ENCODE peak calls at places on chromosome 14, in six cellular contexts. W, X, V, G, C and S are unnamed samples.

GRCh38 chr14:50001146-50001998 is 108.5 kb downstream of the ARF6 start:
- DNase-seq in G (peak), V (peak), X (peak), W (no peak), C (no peak), S (no peak)

GRCh38 chr14:69547701-69548348 is 26.8 kb downstream of the CCDC177 start:
- DNase-seq in V (peak), X (no peak), G (peak), C (peak), W (peak), S (peak)

GRCh38 chr14:50762931-50763300 is 68.0 kb downstream of the NIN start:
- DNase-seq in C (no peak), X (no peak), G (no peak), W (no peak), V (no peak), S (no peak)

GRCh38 chr14:31106768-31107167 is 80.6 kb upstream of the STRN3 start:
- DNase-seq in X (no peak), W (no peak), C (no peak), V (no peak), G (no peak), S (no peak)

GRCh38 chr14:75295491-75296338 is 17.1 kb downstream of the FOS start:
- DNase-seq in V (peak), W (peak), C (peak), X (peak), G (peak), S (peak)

GRCh38 chr14:104509673-104510072 is 69.9 kb upstream of the C14orf180 start:
- DNase-seq in X (no peak), G (no peak), C (no peak), V (peak), W (no peak), S (no peak)

GRCh38 chr14:70934502-70935134 is 27.4 kb downstream of the PCNX1 start:
- DNase-seq in G (peak), V (no peak), X (no peak), C (no peak), W (no peak), S (no peak)

GRCh38 chr14:103509864-103510263 is 12.8 kb downstream of the CKB start:
- DNase-seq in X (peak), W (no peak), C (no peak), V (no peak), G (no peak), S (no peak)

GRCh38 chr14:60565211-60565610 is 56.3 kb downstream of the SIX6 start:
- DNase-seq in W (no peak), X (no peak), G (no peak), C (no peak), V (no peak), S (no peak)

GRCh38 chr14:89746135-89746534 is 208.4 kb downstream of the EFCAB11 start:
- DNase-seq in X (no peak), G (no peak), W (no peak), C (no peak), V (no peak), S (no peak)

GRCh38 chr14:92513966-92514843 is 624 bp downstream of the RIN3 start:
- DNase-seq in X (peak), C (no peak), W (peak), V (peak), G (peak), S (no peak)

GRCh38 chr14:39875028-39875427 is 442.8 kb upstream of the FBXO33 start:
- DNase-seq in X (no peak), W (no peak), V (no peak), C (no peak), G (no peak), S (no peak)

DNA sequence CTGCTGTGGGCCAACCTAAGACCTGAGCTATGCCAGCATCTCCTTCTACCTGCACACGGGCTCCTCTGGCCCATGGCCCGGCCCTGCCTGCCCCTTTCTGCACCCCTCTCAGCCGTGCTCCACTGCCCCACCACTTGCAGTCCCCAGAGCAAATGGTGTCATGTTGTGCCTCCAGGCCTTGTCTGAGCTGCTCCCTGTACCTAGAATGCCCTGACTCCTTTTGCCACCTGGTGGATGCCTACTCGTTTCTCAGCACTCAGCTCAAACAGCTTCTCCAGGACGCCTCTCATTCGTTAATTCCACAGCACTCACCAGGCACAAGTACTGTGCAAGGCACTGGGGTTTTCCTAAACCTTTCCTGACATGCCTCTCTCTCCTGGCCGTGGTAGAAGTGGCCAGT is 63.2 kb upstream of the PNMA1 start:
- DNase-seq in W (peak), C (no peak), G (no peak), V (no peak), X (no peak), S (no peak)
- TF ChIP-seq CTCF in W (no peak), C (no peak), G (no peak), V (peak), X (peak), S (no peak)

GRCh38 chr14:56219666-56220413 is 101.6 kb downstream of the PELI2 start:
- DNase-seq in V (no peak), X (no peak), C (no peak), G (no peak), W (no peak), S (no peak)

GRCh38 chr14:56224691-56225681 is 106.8 kb downstream of the PELI2 start:
- DNase-seq in G (peak), W (no peak), V (no peak), X (no peak), C (no peak), S (peak)

GRCh38 chr14:56221392-56222128 is 103.3 kb downstream of the PELI2 start:
- DNase-seq in X (no peak), C (no peak), G (no peak), W (no peak), V (no peak), S (no peak)

GRCh38 chr14:56224179-56224578 is 106.0 kb downstream of the PELI2 start:
- DNase-seq in V (no peak), W (no peak), X (no peak), C (no peak), G (peak), S (no peak)
- TF ChIP-seq CTCF in V (no peak), W (no peak), X (no peak), C (peak), G (peak), S (peak)

GRCh38 chr14:87524011-87524410 is 469.0 kb downstream of the GALC start:
- DNase-seq in G (no peak), W (no peak), X (no peak), C (no peak), V (no peak), S (no peak)

GRCh38 chr14:87529081-87529480 is 463.9 kb downstream of the GALC start:
- DNase-seq in X (no peak), W (no peak), C (no peak), G (no peak), V (peak), S (no peak)
- TF ChIP-seq CTCF in X (no peak), W (no peak), C (no peak), G (no peak), V (no peak), S (no peak)

GRCh38 chr14:35818346-35819115 is 7.6 kb upstream of the BRMS1L start:
- DNase-seq in G (peak), W (no peak), X (no peak), V (peak), C (peak), S (no peak)

GRCh38 chr14:35822501-35822900 is 3.6 kb upstream of the BRMS1L start:
- DNase-seq in W (no peak), V (no peak), G (no peak), C (no peak), X (no peak), S (no peak)

GRCh38 chr14:35819591-35820540 is 6.3 kb upstream of the BRMS1L start:
- DNase-seq in V (no peak), X (no peak), G (no peak), C (no peak), W (no peak), S (no peak)

GRCh38 chr14:35825968-35826217 is 245 bp upstream of the BRMS1L start:
- DNase-seq in X (no peak), G (no peak), C (no peak), W (no peak), V (no peak), S (no peak)

GRCh38 chr14:35821546-35822411 is 4.4 kb upstream of the BRMS1L start:
- DNase-seq in X (no peak), V (peak), C (no peak), G (no peak), W (no peak), S (no peak)
- TF ChIP-seq CTCF in X (peak), V (peak), C (peak), G (no peak), W (peak), S (peak)

DNA sequence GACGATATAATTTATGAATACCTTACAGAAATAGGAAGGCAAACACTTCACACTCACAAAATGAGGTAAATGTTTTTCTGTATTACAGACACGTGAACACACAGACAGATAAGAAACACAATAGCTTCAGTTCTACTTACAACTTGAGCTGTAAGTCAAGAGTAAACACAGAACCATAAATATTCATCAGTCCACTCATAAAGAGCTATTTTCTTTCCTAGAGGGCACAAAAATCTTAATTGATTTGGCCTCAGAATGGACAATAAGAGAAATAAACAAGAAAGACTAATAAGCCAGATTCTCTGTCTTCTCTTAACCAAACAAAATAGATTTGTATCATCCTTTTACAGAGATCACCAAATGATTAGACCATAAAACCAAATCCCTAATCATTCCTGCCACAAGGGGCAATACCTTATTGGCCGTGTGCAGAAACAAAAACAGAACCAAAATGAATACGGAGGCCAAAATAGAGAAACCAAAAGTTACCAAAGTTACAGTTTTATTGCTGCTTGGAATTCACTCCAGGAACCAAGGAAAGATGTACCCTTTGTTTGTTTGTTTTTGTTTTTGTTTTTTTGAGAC is 38.1 kb upstream of the GARIN2 start:
- DNase-seq in V (peak), C (no peak), X (no peak), G (no peak), W (no peak), S (no peak)
- TF ChIP-seq CTCF in V (peak), C (peak), X (peak), G (peak), W (no peak), S (peak)

GRCh38 chr14:93619176-93619793 is 169.0 kb downstream of the PRIMA1 start:
- DNase-seq in W (no peak), X (no peak), V (peak), G (peak), C (peak), S (peak)
- TF ChIP-seq CTCF in W (no peak), X (peak), V (peak), G (peak), C (peak), S (peak)

DNA sequence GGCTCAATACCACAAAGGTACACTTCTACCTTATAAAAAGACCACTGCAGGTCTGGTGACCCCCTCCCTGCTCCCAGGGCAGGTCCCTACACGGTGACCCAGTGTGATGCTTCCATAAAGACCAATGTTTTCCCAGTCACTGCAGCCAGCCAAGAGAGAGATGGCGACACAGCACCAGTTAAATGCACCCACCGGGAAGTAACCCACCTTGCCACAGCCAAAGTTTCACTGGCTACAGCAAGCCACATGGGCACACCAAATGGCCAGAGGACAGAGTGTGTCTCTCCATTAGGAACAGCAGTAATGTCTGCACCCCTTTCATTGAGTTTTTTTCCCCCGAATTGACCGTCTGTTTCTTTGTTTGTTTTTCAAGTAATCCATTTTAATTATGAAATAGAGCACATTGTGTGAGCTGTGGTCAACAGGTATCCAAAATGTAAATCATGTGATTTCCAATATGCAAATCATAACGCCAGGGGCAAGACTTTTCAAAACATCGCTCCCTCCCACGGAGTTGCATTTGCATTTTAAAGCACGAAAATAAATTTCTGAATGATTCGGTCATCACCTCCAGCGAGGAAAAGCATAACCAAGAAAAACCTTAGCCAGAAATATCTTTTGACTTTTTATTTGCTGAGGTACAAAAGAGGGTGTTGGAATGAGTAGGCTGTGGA is 48.9 kb upstream of the EML1 start:
- DNase-seq in X (no peak), C (no peak), V (peak), G (no peak), W (no peak), S (no peak)
- TF ChIP-seq CTCF in X (no peak), C (no peak), V (peak), G (no peak), W (no peak), S (no peak)

DNA sequence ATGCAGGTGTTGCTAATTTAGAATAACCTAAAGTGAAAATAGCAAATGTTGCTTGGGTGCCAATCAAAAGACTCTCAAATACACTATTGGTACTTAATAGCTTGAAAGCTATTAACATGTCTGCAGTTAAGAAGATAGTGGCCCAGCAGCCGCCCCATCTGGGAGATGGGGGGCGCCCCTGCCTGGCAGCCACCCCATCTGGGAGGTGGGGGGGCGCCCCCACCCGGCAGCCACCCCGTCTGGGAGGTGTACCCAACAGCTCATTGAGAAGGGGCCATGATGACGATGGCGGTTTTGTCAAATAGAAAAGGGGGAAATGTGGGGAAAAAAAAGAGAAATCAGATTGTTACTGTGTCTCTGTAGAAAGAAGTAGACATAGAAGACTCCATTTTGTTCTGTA is 923.1 kb upstream of the MDGA2 start:
- DNase-seq in G (no peak), X (no peak), W (no peak), C (no peak), V (no peak), S (no peak)
- TF ChIP-seq CTCF in G (no peak), X (no peak), W (no peak), C (no peak), V (peak), S (no peak)

GRCh38 chr14:95444132-95445129 is 72.0 kb downstream of the SYNE3 start:
- DNase-seq in W (no peak), C (no peak), X (no peak), V (no peak), G (peak), S (no peak)
- TF ChIP-seq CTCF in W (no peak), C (no peak), X (no peak), V (peak), G (no peak), S (no peak)